ENCODE peak calls at places on chromosome 7, in four cellular contexts. One of them, this sample, is unnamed.

GRCh38 chr7:134660961-134661376 is 14.3 kb downstream of the BPGM start:
- DNase-seq in NCI-H2081: no peak
- DNase-seq in ovary: no peak
- DNase-seq in aorta: no peak
- DNase-seq in this sample: no peak

GRCh38 chr7:78510580-78511188 is 712.1 kb downstream of the PHTF2 start:
- DNase-seq in NCI-H2081: peak; percentile 75
- DNase-seq in aorta: no peak
- DNase-seq in ovary: no peak
- DNase-seq in this sample: no peak

GRCh38 chr7:149819961-149820340 is 18.2 kb upstream of the ZNF862 start:
- DNase-seq in NCI-H2081: no peak
- DNase-seq in ovary: no peak
- DNase-seq in aorta: peak; percentile 27
- DNase-seq in this sample: no peak

GRCh38 chr7:132261296-132261695 is 315.0 kb downstream of the PLXNA4 start:
- DNase-seq in ovary: no peak
- DNase-seq in NCI-H2081: no peak
- DNase-seq in aorta: no peak
- DNase-seq in this sample: no peak

GRCh38 chr7:114818501-114818900 is 103.4 kb upstream of the MDFIC start:
- DNase-seq in aorta: no peak
- DNase-seq in ovary: no peak
- DNase-seq in NCI-H2081: no peak
- DNase-seq in this sample: no peak

GRCh38 chr7:27192546-27193334 is 7.2 kb downstream of the HOXA13 start:
- DNase-seq in ovary: no peak
- DNase-seq in aorta: peak; percentile 55
- DNase-seq in NCI-H2081: no peak
- DNase-seq in this sample: peak; percentile 56

GRCh38 chr7:149559711-149560110 is 62.1 kb upstream of the ZNF746 start:
- DNase-seq in ovary: no peak
- DNase-seq in NCI-H2081: no peak
- DNase-seq in aorta: no peak
- DNase-seq in this sample: no peak

GRCh38 chr7:82605247-82605864 is 161.8 kb upstream of the CACNA2D1 start:
- DNase-seq in NCI-H2081: peak; percentile 79
- DNase-seq in ovary: no peak
- DNase-seq in aorta: no peak
- DNase-seq in this sample: no peak

GRCh38 chr7:67854236-67854635 is 857.6 kb downstream of the TYW1 start:
- DNase-seq in ovary: no peak
- DNase-seq in aorta: no peak
- DNase-seq in NCI-H2081: no peak
- DNase-seq in this sample: no peak

GRCh38 chr7:143222782-143223181 is 945 bp downstream of the TAS2R40 start:
- DNase-seq in NCI-H2081: no peak
- DNase-seq in aorta: peak; percentile 67
- DNase-seq in ovary: no peak
- DNase-seq in this sample: no peak

GRCh38 chr7:33757563-33758165 is 147.7 kb upstream of the BMPER start:
- DNase-seq in aorta: no peak
- DNase-seq in ovary: peak; percentile 62
- DNase-seq in NCI-H2081: peak; percentile 60
- DNase-seq in this sample: no peak

GRCh38 chr7:66145404-66145843 is 30.8 kb downstream of the CRCP start:
- DNase-seq in ovary: peak; percentile 81
- DNase-seq in aorta: peak; percentile 59
- DNase-seq in NCI-H2081: no peak
- DNase-seq in this sample: peak; percentile 54

GRCh38 chr7:112571852-112572607 is 91.2 kb downstream of the LSMEM1 start:
- DNase-seq in NCI-H2081: no peak
- DNase-seq in aorta: no peak
- DNase-seq in ovary: no peak
- DNase-seq in this sample: no peak

GRCh38 chr7:35800718-35801391 is at the start of gene SEPTIN7:
- DNase-seq in NCI-H2081: peak; percentile 99
- DNase-seq in aorta: peak; percentile 100
- DNase-seq in ovary: peak; percentile 99
- DNase-seq in this sample: peak; percentile 99

GRCh38 chr7:159022238-159022993 is 122.3 kb downstream of the VIPR2 start:
- DNase-seq in aorta: no peak
- DNase-seq in NCI-H2081: no peak
- DNase-seq in ovary: peak; percentile 28
- DNase-seq in this sample: no peak

GRCh38 chr7:1590476-1590875 is 20.6 kb upstream of the PSMG3 start:
- DNase-seq in ovary: no peak
- DNase-seq in NCI-H2081: no peak
- DNase-seq in aorta: no peak
- DNase-seq in this sample: no peak

GRCh38 chr7:129612112-129613015 is 844 bp downstream of the NRF1 start:
- DNase-seq in NCI-H2081: peak; percentile 38
- DNase-seq in aorta: peak; percentile 69
- DNase-seq in ovary: peak; percentile 64
- DNase-seq in this sample: peak; percentile 54

GRCh38 chr7:31892099-31892787 is 178.0 kb downstream of the PDE1C start:
- DNase-seq in NCI-H2081: no peak
- DNase-seq in ovary: no peak
- DNase-seq in aorta: no peak
- DNase-seq in this sample: no peak

GRCh38 chr7:43764039-43764789 is 5.7 kb downstream of the BLVRA start:
- DNase-seq in aorta: peak; percentile 77
- DNase-seq in NCI-H2081: no peak
- DNase-seq in ovary: peak; percentile 49
- DNase-seq in this sample: peak; percentile 56

GRCh38 chr7:135684134-135684533 is 21.8 kb downstream of the STMP1 start:
- DNase-seq in NCI-H2081: no peak
- DNase-seq in aorta: no peak
- DNase-seq in ovary: no peak
- DNase-seq in this sample: no peak

GRCh38 chr7:157150825-157151412 is 12.2 kb downstream of the UBE3C start:
- DNase-seq in NCI-H2081: no peak
- DNase-seq in aorta: no peak
- DNase-seq in ovary: no peak
- DNase-seq in this sample: no peak

GRCh38 chr7:90720970-90721768 is 125.0 kb downstream of the CDK14 start:
- DNase-seq in NCI-H2081: peak; percentile 40
- DNase-seq in ovary: peak; percentile 72
- DNase-seq in aorta: no peak
- DNase-seq in this sample: no peak

This sample was measured in ureter.